ENCODE peak calls at places on chromosomes 12 and 14, in eight cellular contexts. E is hepatocyte, K is prostate gland, V is HCT116, A is fibroblast of lung, J is AG09309, Z is lower leg skin, X is BJ. Y is an unnamed sample.

GRCh38 chr14:34501997-34502396 is 37.5 kb downstream of the EAPP start:
- DNase-seq in E (no peak), K (no peak), V (no peak), A (peak), J (no peak), Z (no peak), X (no peak), Y (no peak)

GRCh38 chr14:33570717-33571058 is 380.2 kb downstream of the EGLN3 start:
- DNase-seq in E (no peak), K (no peak), V (no peak), A (no peak), J (no peak), Z (no peak), X (no peak), Y (no peak)

GRCh38 chr12:84727964-84728363 is 184.6 kb downstream of the SLC6A15 start:
- DNase-seq in E (peak), K (no peak), V (no peak), A (no peak), J (no peak), Z (no peak), X (no peak), Y (no peak)

GRCh38 chr14:74508292-74508731 is 14.7 kb downstream of the ISCA2 start:
- DNase-seq in E (peak), K (no peak), V (no peak), A (no peak), J (no peak), Z (no peak), X (no peak), Y (no peak)

GRCh38 chr14:71472281-71472960 is 459.8 kb upstream of the RGS6 start:
- DNase-seq in E (no peak), K (no peak), V (no peak), A (peak), J (peak), Z (no peak), X (peak), Y (no peak)

GRCh38 chr12:6229224-6229748 is 29.1 kb downstream of the CD9 start:
- DNase-seq in E (peak), K (peak), V (no peak), A (peak), J (no peak), Z (peak), X (no peak), Y (no peak)

GRCh38 chr12:26091837-26092236 is 33.0 kb downstream of the BHLHE41 start:
- DNase-seq in E (peak), K (no peak), V (no peak), A (peak), J (no peak), Z (no peak), X (no peak), Y (no peak)

GRCh38 chr12:3293446-3294161 is 197.4 kb upstream of the PRMT8 start:
- DNase-seq in E (no peak), K (no peak), V (no peak), A (no peak), J (no peak), Z (no peak), X (no peak), Y (no peak)

GRCh38 chr14:29789475-29789874 is 138.2 kb downstream of the PRKD1 start:
- DNase-seq in E (no peak), K (no peak), V (no peak), A (no peak), J (no peak), Z (no peak), X (no peak), Y (no peak)

DNA sequence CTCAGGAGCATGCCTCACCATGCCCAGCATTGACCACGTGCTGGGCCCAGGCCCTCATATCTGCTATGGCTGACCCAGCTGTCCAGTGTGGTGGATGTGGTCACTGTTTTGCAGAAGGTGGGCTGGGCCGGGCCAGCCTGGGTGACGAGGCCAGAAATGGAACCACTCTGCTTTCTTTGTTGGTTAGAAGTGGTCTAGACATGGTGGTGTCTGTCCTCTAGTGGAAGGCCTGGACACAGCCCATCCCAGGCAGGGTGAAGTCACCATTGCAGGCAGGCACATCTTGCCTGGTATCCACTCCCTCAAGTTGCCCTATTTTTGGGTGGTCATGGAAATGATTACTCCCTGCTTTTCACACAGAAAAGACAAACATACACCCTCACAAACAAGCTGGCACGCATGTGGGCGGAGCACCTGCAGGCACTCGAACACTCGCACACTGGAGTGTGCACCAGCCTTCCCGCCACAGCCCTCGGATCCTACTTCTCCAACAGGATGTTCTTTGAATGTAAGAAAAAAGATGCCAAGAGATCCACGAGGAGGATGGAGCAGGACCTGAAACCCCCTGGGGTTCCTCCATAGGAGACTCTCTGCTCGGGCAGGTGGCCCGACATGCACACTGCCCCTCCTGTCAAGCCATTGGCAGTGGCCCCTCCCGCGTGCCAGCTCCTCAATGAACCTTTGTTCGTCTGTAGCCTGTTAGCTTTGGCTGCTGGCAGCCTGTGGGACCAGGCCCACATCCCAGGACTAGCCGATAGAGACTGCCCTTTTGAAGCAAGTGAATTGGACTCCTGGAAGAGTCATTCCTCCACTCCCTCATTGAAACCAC is 38.4 kb downstream of the MLXIP start:
- DNase-seq in E (no peak), K (no peak), V (no peak), A (no peak), J (no peak), Z (no peak), X (no peak), Y (no peak)
- TF ChIP-seq CTCF in E (no peak), K (no peak), V (no peak), A (no peak), J (no peak), Z (no peak), X (no peak), Y (peak)

GRCh38 chr12:24596768-24597388 is 352.0 kb downstream of the BCAT1 start:
- DNase-seq in E (peak), K (no peak), V (no peak), A (peak), J (no peak), Z (no peak), X (no peak), Y (no peak)

GRCh38 chr12:24603371-24603770 is 345.5 kb downstream of the BCAT1 start:
- DNase-seq in E (no peak), K (no peak), V (no peak), A (no peak), J (no peak), Z (no peak), X (no peak), Y (no peak)

GRCh38 chr12:24600996-24601395 is 347.9 kb downstream of the BCAT1 start:
- DNase-seq in E (no peak), K (no peak), V (no peak), A (peak), J (peak), Z (no peak), X (peak), Y (no peak)

GRCh38 chr12:24600559-24600958 is 348.3 kb downstream of the BCAT1 start:
- DNase-seq in E (no peak), K (no peak), V (no peak), A (no peak), J (no peak), Z (no peak), X (no peak), Y (no peak)

GRCh38 chr12:24599737-24600136 is 349.2 kb downstream of the BCAT1 start:
- DNase-seq in E (no peak), K (no peak), V (no peak), A (no peak), J (no peak), Z (no peak), X (no peak), Y (no peak)
- H3K4me3 ChIP-seq in E (no peak), K (no peak), V (no peak), A (no peak), J (no peak), Z (no peak), X (no peak), Y (no peak)

DNA sequence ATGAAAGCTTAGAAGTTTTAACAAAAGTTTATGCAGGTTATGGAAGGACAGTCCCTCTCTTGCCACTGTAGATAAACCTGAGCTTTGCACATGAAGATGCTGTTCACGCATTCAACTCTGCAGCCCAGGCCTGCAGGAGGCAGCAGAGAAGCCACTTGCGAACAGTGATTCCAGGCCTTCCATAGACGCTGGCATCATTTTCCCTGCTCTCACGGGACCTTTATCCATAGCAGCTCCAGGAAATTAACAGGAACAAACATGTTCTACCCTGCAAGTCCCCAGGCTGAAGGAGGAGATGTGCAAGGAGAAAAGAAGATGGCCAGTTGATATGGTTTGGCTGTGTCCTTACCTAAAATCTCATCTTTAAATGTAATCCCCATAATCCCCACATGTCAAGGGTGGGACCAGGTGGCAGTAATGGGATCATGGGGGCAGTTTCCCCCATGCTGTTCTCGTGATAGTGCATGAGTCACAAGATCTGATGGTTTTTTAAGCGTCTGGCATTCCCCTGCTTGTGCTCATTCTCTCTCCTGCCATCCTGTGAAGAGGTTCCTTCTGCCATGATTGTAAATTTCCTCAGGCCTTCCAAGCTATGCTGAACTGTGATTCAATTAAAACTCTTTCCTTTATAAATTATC is 2.0 kb downstream of the ERP27 start:
- DNase-seq in E (no peak), K (no peak), V (no peak), A (no peak), J (no peak), Z (no peak), X (no peak), Y (no peak)
- TF ChIP-seq CTCF in E (peak), K (no peak), V (no peak), A (peak), J (peak), Z (no peak), X (peak), Y (peak)

DNA sequence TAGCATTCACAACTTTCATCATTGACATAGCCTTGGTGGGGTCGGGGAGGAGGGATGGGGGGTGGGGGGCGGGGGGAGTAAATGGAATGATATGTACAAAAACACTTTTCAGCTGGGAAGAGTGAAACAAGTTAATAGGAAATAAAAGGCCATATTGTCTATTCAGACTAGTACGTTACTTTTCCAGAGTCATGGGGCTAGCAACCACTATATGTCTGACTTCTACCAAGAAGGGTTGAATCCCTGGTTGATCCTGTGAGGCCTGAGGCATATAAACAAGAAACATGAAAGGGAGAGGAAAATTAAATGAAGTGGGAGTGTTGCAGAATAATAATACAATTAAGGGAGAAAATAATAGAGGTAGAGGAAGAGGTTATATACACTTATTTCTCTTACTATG is 225.5 kb downstream of the ERC1 start:
- DNase-seq in E (no peak), K (no peak), V (no peak), A (no peak), J (no peak), Z (no peak), X (no peak), Y (no peak)
- H3K4me3 ChIP-seq in E (no peak), K (no peak), V (no peak), A (no peak), J (no peak), Z (no peak), X (no peak), Y (no peak)

GRCh38 chr12:82758743-82759142 is 72.0 kb downstream of the TMTC2 start:
- DNase-seq in E (no peak), K (no peak), V (no peak), A (no peak), J (no peak), Z (no peak), X (no peak), Y (no peak)
- TF ChIP-seq CTCF in E (no peak), K (no peak), V (no peak), A (no peak), J (no peak), Z (no peak), X (no peak), Y (no peak)

GRCh38 chr14:31561155-31561846 is at the start of gene NUBPL:
- DNase-seq in E (peak), K (peak), V (peak), A (peak), J (peak), Z (peak), X (peak), Y (peak)
- H3K4me3 ChIP-seq in E (peak), K (peak), V (peak), A (peak), J (peak), Z (peak), X (peak), Y (peak)

DNA sequence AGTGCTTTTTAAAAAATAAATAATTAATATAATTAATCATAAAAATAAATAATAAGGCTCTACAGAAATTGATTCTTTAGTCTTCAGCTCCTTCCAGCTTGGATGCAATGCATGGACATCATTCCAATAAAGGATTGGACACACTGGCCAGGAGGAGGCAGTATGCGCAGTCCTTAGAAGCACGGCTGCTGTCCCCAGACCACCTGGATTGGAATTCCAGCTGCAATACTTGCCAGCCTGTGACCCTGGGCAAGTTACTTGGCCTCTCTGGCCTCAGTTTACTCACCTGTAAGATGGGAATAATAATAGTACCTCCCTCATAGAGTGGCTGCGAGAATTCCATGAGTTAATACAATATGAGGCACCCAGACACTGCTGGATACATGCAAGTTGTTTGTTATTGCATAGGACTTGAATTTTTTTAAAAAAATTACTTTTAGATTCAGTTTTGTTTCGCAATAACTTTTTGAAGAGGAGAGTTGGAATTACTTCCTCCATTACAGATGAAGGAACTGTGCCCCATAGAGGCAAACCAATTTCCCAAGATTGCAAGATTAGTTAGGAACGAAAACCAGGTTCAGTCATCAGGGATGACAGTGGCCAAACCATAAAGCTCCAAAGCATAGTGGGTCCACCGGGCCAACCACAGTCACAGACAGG is 12.2 kb downstream of the RPH3A start:
- DNase-seq in E (no peak), K (no peak), V (no peak), A (no peak), J (no peak), Z (no peak), X (no peak), Y (no peak)
- TF ChIP-seq CTCF in E (no peak), K (no peak), V (no peak), A (no peak), J (no peak), Z (no peak), X (no peak), Y (peak)

GRCh38 chr12:64088431-64089349 is 133.4 kb downstream of the KICS2 start:
- DNase-seq in E (peak), K (peak), V (peak), A (peak), J (peak), Z (peak), X (peak), Y (peak)

GRCh38 chr12:64092507-64092906 is 129.6 kb downstream of the KICS2 start:
- DNase-seq in E (no peak), K (no peak), V (no peak), A (no peak), J (no peak), Z (no peak), X (no peak), Y (no peak)

GRCh38 chr12:64086946-64087345 is 135.2 kb downstream of the KICS2 start:
- DNase-seq in E (no peak), K (no peak), V (no peak), A (no peak), J (no peak), Z (no peak), X (no peak), Y (no peak)

GRCh38 chr12:64090047-64090446 is 132.0 kb downstream of the KICS2 start:
- DNase-seq in E (no peak), K (no peak), V (no peak), A (no peak), J (no peak), Z (no peak), X (no peak), Y (no peak)

DNA sequence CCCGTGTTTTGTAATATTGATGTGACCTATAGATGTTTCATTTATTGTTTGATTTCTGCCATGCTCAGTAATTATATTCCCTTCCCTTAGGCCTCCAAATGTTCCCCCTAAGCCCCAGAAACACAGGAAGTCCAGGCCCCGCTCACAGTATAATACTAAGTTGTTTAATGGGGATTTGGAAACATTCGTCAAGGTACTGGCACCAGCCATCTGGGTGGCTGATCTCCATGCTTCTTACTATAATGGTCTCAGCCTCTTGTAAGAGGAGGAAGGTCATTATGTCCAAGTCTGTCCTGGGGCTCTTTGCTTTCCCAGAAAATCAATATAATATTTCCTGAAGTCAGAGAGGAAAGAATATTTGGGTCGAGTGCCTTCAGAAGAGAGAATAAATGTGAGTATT is 130.9 kb downstream of the KICS2 start:
- DNase-seq in E (no peak), K (no peak), V (no peak), A (no peak), J (no peak), Z (no peak), X (no peak), Y (no peak)
- H3K4me3 ChIP-seq in E (no peak), K (no peak), V (no peak), A (no peak), J (no peak), Z (no peak), X (no peak), Y (no peak)

GRCh38 chr12:66903782-66904396 is 225.0 kb upstream of the GRIP1 start:
- DNase-seq in E (no peak), K (no peak), V (no peak), A (no peak), J (no peak), Z (no peak), X (no peak), Y (no peak)
- TF ChIP-seq CTCF in E (peak), K (peak), V (no peak), A (no peak), J (no peak), Z (no peak), X (no peak), Y (peak)

GRCh38 chr14:103847439-103847953 is at the start of gene PPP1R13B:
- DNase-seq in E (peak), K (peak), V (peak), A (peak), J (peak), Z (peak), X (peak), Y (no peak)

GRCh38 chr14:103846569-103847438 is 571 bp downstream of the PPP1R13B start:
- DNase-seq in E (no peak), K (no peak), V (no peak), A (no peak), J (no peak), Z (no peak), X (no peak), Y (no peak)

GRCh38 chr14:103847954-103848719 is 762 bp upstream of the PPP1R13B start:
- DNase-seq in E (peak), K (no peak), V (no peak), A (no peak), J (no peak), Z (no peak), X (no peak), Y (no peak)

GRCh38 chr14:103849151-103850013 is 2.0 kb upstream of the PPP1R13B start:
- DNase-seq in E (no peak), K (no peak), V (no peak), A (no peak), J (no peak), Z (no peak), X (no peak), Y (no peak)

DNA sequence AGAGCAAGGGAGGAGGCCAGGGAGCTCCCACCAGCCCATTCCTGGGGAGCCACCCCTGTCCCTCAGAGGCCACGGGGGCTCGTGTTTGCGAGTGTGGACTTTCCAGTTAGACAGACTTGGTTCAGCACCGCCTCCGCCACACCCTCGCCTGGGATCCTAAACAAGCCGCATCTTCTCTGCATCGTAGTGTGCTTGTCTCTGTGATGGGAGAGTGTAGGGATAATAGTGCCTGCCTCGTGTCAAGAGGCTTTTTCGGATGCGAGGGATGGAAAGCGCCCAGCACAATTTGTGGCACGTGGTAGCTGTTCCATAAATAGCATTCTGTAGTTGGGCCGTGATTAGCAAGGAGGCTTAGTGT is 1.3 kb upstream of the PPP1R13B start:
- DNase-seq in E (no peak), K (peak), V (no peak), A (no peak), J (no peak), Z (no peak), X (no peak), Y (no peak)
- H3K4me3 ChIP-seq in E (no peak), K (peak), V (peak), A (no peak), J (no peak), Z (no peak), X (no peak), Y (peak)

Y was measured in epithelial cell of proximal tubule.